ENCODE peak calls at places on chromosomes 7 and 10, in six cellular contexts. R is activated T-cell treated with anti-CD3 and anti-CD28 coated beads, Interleukin-2, amount 50 U/mL, for 4 hours; S is lung; A is left ventricle myocardium superior; G is omental fat pad; H is lower lobe of right lung. K is an unnamed sample.

GRCh38 chr7:28211006-28211405 is 30.4 kb upstream of the JAZF1 start:
- ATAC-seq in R (peak; percentile 55), S (no peak), A (no peak), G (no peak), H (no peak), K (peak; percentile 17)

GRCh38 chr10:49751636-49752510 is 10.2 kb downstream of the OGDHL start:
- ATAC-seq in R (no peak), S (no peak), A (no peak), G (no peak), H (no peak), K (no peak)

GRCh38 chr10:2714597-2714996 is 352.8 kb upstream of the PFKP start:
- ATAC-seq in R (no peak), S (no peak), A (no peak), G (no peak), H (no peak), K (no peak)

GRCh38 chr10:9579110-9579705 is 1438.5 kb upstream of the CELF2 start:
- ATAC-seq in R (no peak), S (no peak), A (no peak), G (no peak), H (no peak), K (no peak)

GRCh38 chr10:63421591-63421990 is 44.2 kb downstream of the JMJD1C start:
- ATAC-seq in R (peak; percentile 66), S (no peak), A (peak; percentile 63), G (no peak), H (peak; percentile 87), K (peak; percentile 56)

GRCh38 chr7:47458057-47458456 is 123.9 kb downstream of the TNS3 start:
- ATAC-seq in R (no peak), S (peak; percentile 10), A (peak; percentile 61), G (no peak), H (peak; percentile 22), K (peak; percentile 14)

GRCh38 chr7:100662377-100662776 is 6.1 kb upstream of the ACTL6B start:
- ATAC-seq in R (no peak), S (no peak), A (no peak), G (no peak), H (no peak), K (no peak)

GRCh38 chr7:66310620-66311019 is 105.5 kb downstream of the TPST1 start:
- ATAC-seq in R (no peak), S (no peak), A (no peak), G (no peak), H (no peak), K (no peak)

GRCh38 chr7:18154707-18155106 is 127.1 kb upstream of the PRPS1L1 start:
- ATAC-seq in R (no peak), S (no peak), A (no peak), G (no peak), H (no peak), K (no peak)

GRCh38 chr10:74585231-74586087 is 240.9 kb upstream of the KAT6B start:
- ATAC-seq in R (peak; percentile 69), S (no peak), A (no peak), G (no peak), H (peak; percentile 34), K (peak; percentile 78)